ENCODE peak calls at places on chromosomes 5 and 9, in four cellular contexts. A is stomach, I is A549, V is lower leg skin. W is an unnamed sample.

GRCh38 chr9:90774682-90775081 is 26.9 kb upstream of the SYK start:
- DNase-seq in A (no peak), V (no peak), I (no peak), W (no peak)

GRCh38 chr9:118961857-118962256 is 407.4 kb downstream of the BRINP1 start:
- DNase-seq in I (peak), V (no peak), A (no peak), W (peak)

GRCh38 chr9:110432253-110432652 is 94.6 kb upstream of the TXNDC8 start:
- DNase-seq in A (no peak), V (no peak), I (no peak), W (no peak)

GRCh38 chr5:14599717-14600116 is 18.1 kb downstream of the OTULINL start:
- DNase-seq in A (no peak), V (no peak), I (no peak), W (no peak)

GRCh38 chr9:110252509-110253139 is 3.7 kb downstream of the TXN start:
- DNase-seq in A (no peak), I (no peak), V (no peak), W (no peak)

GRCh38 chr5:140553657-140554056 is 3.6 kb downstream of the SRA1 start:
- DNase-seq in V (no peak), I (no peak), A (no peak), W (no peak)

GRCh38 chr5:72156921-72157320 is 49.6 kb downstream of the MAP1B start:
- DNase-seq in I (no peak), V (no peak), A (no peak), W (peak)

GRCh38 chr5:168159425-168159824 is 132.0 kb upstream of the WWC1 start:
- DNase-seq in I (no peak), A (peak), V (no peak), W (no peak)

GRCh38 chr9:97854696-97855485 is 1.9 kb downstream of the FOXE1 start:
- DNase-seq in A (no peak), V (no peak), I (no peak), W (no peak)

GRCh38 chr9:134648701-134649525 is 7.3 kb downstream of the COL5A1 start:
- DNase-seq in I (no peak), V (no peak), A (no peak), W (peak)

GRCh38 chr9:8903077-8903476 is 1103.5 kb upstream of the DMAC1 start:
- DNase-seq in I (no peak), A (no peak), V (no peak), W (no peak)

GRCh38 chr5:112965733-112966306 is 10.8 kb upstream of the DCP2 start:
- DNase-seq in A (no peak), V (no peak), I (no peak), W (no peak)

GRCh38 chr5:123696948-123697347 is 185.0 kb downstream of the CSNK1G3 start:
- DNase-seq in A (no peak), I (no peak), V (peak), W (no peak)

GRCh38 chr9:110121170-110121569 is 86.8 kb downstream of the C9orf152 start:
- DNase-seq in I (no peak), V (no peak), A (no peak), W (no peak)

GRCh38 chr5:36646507-36647023 is 40.2 kb downstream of the SLC1A3 start:
- DNase-seq in V (no peak), A (no peak), I (no peak), W (no peak)

GRCh38 chr5:52989025-52989780 is at the start of gene ITGA2:
- DNase-seq in I (peak), A (peak), V (peak), W (peak)

GRCh38 chr9:98022447-98022846 is 34.1 kb upstream of the NANS start:
- DNase-seq in A (peak), I (no peak), V (peak), W (no peak)

GRCh38 chr9:126116351-126117157 is 210.1 kb upstream of the MVB12B start:
- DNase-seq in I (no peak), A (peak), V (peak), W (no peak)

GRCh38 chr9:112751059-112751795 is 667 bp downstream of the SNX30 start:
- DNase-seq in A (peak), I (peak), V (peak), W (peak)

GRCh38 chr5:175288048-175288621 is 155.8 kb downstream of the DRD1 start:
- DNase-seq in V (no peak), I (peak), A (no peak), W (peak)

GRCh38 chr5:146015001-146015400 is 78.6 kb downstream of the SH3RF2 start:
- DNase-seq in I (no peak), A (no peak), V (no peak), W (no peak)

GRCh38 chr5:136104311-136104975 is 28.2 kb upstream of the SMAD5 start:
- DNase-seq in I (no peak), V (no peak), A (no peak), W (no peak)

GRCh38 chr5:137828664-137829063 is 39.0 kb upstream of the MYOT start:
- DNase-seq in A (no peak), I (no peak), V (no peak), W (no peak)

GRCh38 chr9:72524820-72525539 is 3.6 kb downstream of the TMC1 start:
- DNase-seq in A (peak), V (no peak), I (peak), W (peak)

GRCh38 chr5:137699291-137700281 is 36.3 kb downstream of the KLHL3 start:
- DNase-seq in V (no peak), I (no peak), A (no peak), W (no peak)

GRCh38 chr9:123396007-123396511 is 40.1 kb downstream of the CRB2 start:
- DNase-seq in A (no peak), V (no peak), I (no peak), W (no peak)

GRCh38 chr9:121699271-121700164 is 48.1 kb downstream of the DAB2IP start:
- DNase-seq in A (peak), V (peak), I (no peak), W (peak)
- TF ChIP-seq POLR2A in A (no peak), V (no peak), I (no peak), W (no peak)

DNA sequence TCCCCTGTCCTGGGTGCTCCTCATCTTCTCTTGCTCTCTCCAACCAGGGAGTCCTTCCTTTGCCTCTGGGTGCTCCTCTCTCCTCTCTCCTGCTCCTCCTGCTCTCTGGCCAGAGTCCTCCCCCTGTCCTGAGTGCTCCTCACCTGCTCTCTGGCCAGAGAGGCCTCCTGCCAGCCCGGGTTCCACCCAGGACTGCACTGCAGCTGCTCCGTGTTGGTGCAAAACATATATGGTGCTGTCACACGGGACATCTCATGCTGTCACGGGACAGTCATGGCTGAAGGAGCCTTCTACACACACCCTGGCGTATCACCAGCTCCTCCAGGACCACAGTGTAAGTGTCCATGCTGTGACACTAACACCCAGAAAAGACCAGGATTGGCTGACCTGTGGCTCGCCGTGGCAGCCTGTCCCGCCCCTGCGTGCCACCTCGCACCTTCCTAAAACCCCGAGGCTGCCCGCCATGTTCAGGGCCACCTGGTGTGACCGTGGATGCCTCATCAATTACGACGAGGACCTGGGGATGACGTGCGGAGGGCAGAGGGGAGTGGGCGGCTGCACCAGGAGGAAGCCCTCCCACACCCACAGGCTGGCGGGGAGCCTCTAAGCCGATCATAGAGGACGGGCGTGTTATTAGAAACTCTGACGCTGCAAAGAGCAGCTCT is 27.9 kb upstream of the SLC6A3 start:
- DNase-seq in A (no peak), V (peak), I (no peak), W (no peak)
- TF ChIP-seq POLR2A in A (no peak), V (no peak), I (no peak), W (no peak)

DNA sequence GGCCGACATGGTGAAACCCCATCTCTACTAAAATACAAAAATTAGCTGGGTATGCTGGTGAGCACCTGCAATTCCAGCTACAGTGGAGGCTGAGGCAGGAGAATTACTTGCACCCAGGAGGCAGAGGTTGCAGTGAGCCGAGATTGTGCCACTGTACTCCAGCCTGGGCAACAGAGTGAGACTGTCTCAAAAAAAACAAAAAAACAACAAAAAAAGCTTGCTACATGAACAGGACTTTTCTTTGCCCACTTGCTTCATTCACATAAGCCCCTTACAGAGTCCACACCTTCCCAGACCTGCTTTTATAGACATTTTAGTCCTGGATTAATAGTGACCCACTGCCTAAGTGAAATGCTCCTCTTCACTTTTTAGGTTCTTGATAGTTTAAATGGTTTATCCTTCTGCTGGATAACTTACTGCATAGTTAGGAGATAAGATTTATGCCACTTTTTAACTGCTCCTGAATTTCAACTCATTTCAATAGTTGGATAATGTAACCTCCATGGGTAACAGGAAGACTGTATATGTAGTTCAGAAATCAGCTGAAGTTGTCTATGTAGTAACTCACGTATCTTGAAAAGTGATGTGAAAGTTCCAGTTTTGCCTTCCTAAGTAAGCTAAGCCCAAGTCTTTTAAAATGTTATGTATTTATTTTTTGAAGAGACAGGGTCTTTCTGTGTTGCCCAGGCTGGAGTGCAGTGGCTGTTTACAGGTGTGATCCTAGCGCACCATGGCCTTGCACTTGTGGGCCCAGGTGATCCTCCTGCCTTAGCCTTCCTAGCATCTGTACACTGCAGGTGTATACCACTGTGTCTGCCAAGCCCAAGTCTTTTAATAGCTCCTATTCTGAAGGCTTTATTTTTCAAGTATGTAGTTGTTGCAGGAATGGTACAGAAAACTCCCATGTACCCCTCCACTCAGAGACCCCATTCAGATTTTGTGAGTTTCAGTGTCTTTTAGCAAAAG is 19.7 kb downstream of the SUB1 start:
- DNase-seq in V (no peak), A (no peak), I (no peak), W (no peak)
- TF ChIP-seq POLR2A in V (no peak), A (no peak), I (no peak), W (no peak)

DNA sequence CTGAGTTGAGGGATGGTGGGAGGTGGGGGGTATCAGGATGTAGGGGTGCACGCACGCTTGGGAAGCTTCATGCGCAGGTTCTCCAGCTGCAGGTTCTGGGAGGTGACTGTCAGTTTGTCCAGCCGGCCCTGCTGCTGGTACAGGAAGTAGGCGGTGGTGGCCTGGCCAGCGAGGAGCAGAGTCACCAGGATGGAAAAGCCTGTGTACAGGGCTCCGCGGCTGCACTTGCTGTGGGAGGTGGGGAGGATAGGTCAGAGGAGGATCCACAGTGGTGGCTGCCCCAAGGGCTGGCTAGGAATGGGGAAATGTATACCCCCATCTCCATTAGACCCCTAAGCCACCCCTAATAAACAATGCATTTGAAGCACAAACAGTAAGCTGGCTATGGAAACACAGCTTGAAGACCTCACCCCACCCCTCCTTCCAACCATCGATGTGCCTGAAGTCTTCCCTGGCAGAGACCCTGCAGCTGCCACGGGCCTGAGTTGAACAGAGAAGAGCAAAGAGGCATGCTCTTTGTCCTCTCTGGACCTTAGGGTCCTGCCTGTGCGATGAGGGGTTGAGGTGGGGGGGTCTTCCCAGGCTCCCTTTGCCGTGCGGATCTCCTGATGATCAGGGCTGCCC is 5.5 kb downstream of the CD74 start:
- DNase-seq in V (no peak), A (no peak), I (no peak), W (no peak)
- TF ChIP-seq POLR2A in V (no peak), A (no peak), I (no peak), W (no peak)

DNA sequence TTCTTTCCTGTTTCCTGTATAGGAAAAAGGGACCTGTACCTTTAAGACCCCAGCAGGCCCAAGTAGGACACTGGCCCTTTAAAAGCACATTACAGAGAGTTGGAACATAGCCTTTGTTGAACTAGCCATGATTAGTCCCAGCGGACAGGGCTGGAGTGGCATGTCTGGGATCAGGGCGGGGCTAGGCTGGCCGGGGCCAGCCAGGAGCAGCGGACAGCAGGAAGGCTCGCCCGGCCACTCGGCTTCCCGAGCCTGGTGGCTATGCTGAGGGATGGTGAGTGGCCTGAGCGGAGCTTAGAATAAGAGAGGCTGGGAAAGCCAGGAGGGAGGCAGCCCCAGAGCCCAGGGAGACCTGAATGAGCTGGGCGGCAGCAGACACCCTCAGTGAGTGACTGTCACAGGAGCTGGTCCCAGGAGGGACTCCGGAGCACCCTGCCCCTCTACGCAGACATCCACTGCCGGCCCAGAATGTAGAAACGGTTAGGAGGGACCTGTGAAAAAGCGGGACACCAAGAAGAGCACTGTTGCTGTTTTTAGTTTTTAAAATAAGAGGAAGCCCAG is 92.1 kb downstream of the DAB2IP start:
- DNase-seq in V (peak), I (peak), A (peak), W (peak)
- TF ChIP-seq POLR2A in V (no peak), I (peak), A (no peak), W (peak)

GRCh38 chr9:120583958-120584369 is 4.0 kb upstream of the CDK5RAP2 start:
- DNase-seq in I (peak), V (no peak), A (peak), W (peak)

GRCh38 chr9:120579139-120579749 is 723 bp downstream of the CDK5RAP2 start:
- DNase-seq in V (no peak), A (no peak), I (peak), W (peak)

GRCh38 chr9:120580591-120580896 is 577 bp upstream of the CDK5RAP2 start:
- DNase-seq in A (no peak), I (no peak), V (no peak), W (no peak)

GRCh38 chr9:120578614-120579013 is 1.4 kb downstream of the CDK5RAP2 start:
- DNase-seq in V (no peak), A (no peak), I (no peak), W (no peak)

DNA sequence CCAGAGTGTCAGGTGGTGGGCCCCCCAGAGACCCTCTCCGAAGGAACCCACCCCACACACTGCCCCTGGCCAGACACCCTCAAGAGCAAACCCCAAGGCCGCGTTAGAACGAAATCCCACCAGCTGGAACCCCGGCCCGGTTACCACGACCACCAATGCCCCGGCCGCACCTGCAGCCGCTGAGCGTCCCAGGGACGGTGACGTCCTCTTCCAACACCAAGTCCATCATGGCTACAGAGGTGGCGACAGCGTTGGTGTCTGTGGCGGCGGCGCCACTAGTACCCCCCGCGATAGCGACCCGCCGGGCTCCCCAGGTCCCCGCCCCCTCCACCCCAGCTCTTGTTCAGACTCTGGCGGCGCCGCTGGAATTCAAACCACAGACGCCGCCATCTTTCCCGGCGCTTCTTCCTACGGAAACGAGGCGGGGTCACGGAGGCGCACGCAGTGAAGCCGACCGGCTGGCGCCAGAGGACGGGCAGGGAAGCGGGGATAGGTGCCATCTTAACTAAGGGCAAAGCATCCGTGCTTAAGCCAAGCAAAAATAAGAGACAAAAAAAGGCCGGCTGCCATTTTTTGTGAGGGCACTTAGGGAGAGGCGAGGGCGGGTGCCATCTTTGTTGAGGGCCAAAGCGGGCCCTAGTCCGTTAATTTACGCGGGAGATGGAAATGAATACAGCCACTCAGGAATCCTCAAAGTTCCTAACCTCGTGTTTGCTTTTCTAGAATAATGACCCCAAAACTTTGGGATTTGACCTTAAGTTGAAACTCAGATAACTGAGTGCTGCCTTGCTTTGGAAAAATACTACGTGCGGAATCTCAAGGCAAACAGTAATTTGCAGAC is at the start of gene CDK5RAP2:
- DNase-seq in I (peak), A (peak), V (peak), W (peak)
- TF ChIP-seq POLR2A in I (no peak), A (no peak), V (no peak), W (peak)

GRCh38 chr5:435961-436640 is 6.9 kb upstream of the EXOC3 start:
- DNase-seq in I (peak), V (peak), A (no peak), W (peak)
- TF ChIP-seq POLR2A in I (no peak), V (no peak), A (no peak), W (no peak)

GRCh38 chr5:178941361-178941760 is 363 bp downstream of the ZNF454 start:
- DNase-seq in V (no peak), A (no peak), I (no peak), W (no peak)

GRCh38 chr5:178940569-178941360 is at the start of gene ZNF454:
- DNase-seq in V (peak), I (no peak), A (peak), W (no peak)
- TF ChIP-seq POLR2A in V (no peak), I (no peak), A (no peak), W (no peak)

DNA sequence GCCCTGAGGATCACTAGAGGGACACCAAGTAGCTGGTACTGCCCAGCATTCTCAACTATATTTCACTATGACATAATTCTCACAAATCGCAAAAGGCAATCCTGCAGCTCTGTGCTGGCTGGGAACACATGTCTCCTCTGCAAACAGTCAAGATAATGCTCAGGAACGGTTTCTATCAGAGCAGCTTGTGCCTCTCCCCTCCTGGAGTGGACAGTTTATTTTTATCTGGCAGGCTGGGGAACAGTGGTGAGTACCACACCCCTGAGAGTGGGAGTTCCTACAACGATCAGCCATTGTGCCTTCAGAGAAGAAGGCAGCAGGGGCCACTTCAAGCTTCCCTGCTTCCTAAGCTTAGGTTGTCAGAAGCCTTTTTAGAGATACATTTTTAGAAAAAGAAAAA is 65.8 kb downstream of the ERAP1 start:
- DNase-seq in V (no peak), I (no peak), A (no peak), W (no peak)
- TF ChIP-seq POLR2A in V (no peak), I (no peak), A (no peak), W (no peak)

GRCh38 chr9:36878986-36879982 is 154.8 kb downstream of the PAX5 start:
- DNase-seq in V (no peak), I (no peak), A (no peak), W (no peak)
- TF ChIP-seq POLR2A in V (no peak), I (no peak), A (no peak), W (no peak)

W was measured in H54.